ENCODE peak calls at places on chromosomes 5 and 9, in six cellular contexts. W is posterior cingulate gyrus; D is stimulated activated CD8-positive, alpha-beta memory T cell treated with anti-CD3 and anti-CD28 coated beads, Interleukin-12 subunit alpha, Interleukin-12 subunit beta, amount 100 ng/mL, for 1 hour; U is HTR-8/SVneo; H is AG10803; X is NCI-H1694 treated with DMSO at 0.1 percent for 48 hours. R is an unnamed sample.

GRCh38 chr5:2737273-2738155 is 14.0 kb downstream of the IRX2 start:
- DNase-seq in W (no peak), D (no peak), U (no peak), H (no peak), X (no peak), R (no peak)

GRCh38 chr5:148620696-148621095 is 33.6 kb downstream of the HTR4 start:
- DNase-seq in W (no peak), D (no peak), U (no peak), H (no peak), X (no peak), R (no peak)

GRCh38 chr5:20972419-20972925 is 984.5 kb upstream of the CDH18 start:
- DNase-seq in W (peak), D (no peak), U (peak), H (no peak), X (peak), R (no peak)

GRCh38 chr5:43213951-43214350 is 21.9 kb downstream of the NIM1K start:
- DNase-seq in W (no peak), D (no peak), U (no peak), H (no peak), X (no peak), R (no peak)

GRCh38 chr5:151196556-151197290 is 27.2 kb downstream of the CCDC69 start:
- DNase-seq in W (no peak), D (no peak), U (no peak), H (no peak), X (no peak), R (no peak)

GRCh38 chr5:120293796-120294195 is 170.3 kb upstream of the PRR16 start:
- DNase-seq in W (no peak), D (no peak), U (no peak), H (peak), X (no peak), R (no peak)

GRCh38 chr9:79233542-79233941 is 338.2 kb upstream of the TLE4 start:
- DNase-seq in W (no peak), D (no peak), U (no peak), H (peak), X (no peak), R (no peak)

GRCh38 chr5:149360262-149360661 is 2.4 kb downstream of the PCYOX1L start:
- DNase-seq in W (no peak), D (no peak), U (no peak), H (no peak), X (no peak), R (no peak)

GRCh38 chr5:172946146-172946545 is 13.1 kb upstream of the RPL26L1 start:
- DNase-seq in W (no peak), D (no peak), U (no peak), H (no peak), X (no peak), R (no peak)

GRCh38 chr9:107948601-107949000 is 459.0 kb upstream of the KLF4 start:
- DNase-seq in W (no peak), D (no peak), U (no peak), H (peak), X (no peak), R (no peak)

GRCh38 chr5:79697222-79698164 is 7.9 kb downstream of the CMYA5 start:
- DNase-seq in W (no peak), D (no peak), U (no peak), H (peak), X (no peak), R (no peak)

GRCh38 chr9:136761545-136761981 is 2.8 kb downstream of the LCN15 start:
- DNase-seq in W (no peak), D (no peak), U (no peak), H (no peak), X (no peak), R (no peak)